ENCODE peak calls at places on chromosomes 4 and X, in four cellular contexts. One of them, this sample, is unnamed.

GRCh38 chr4:119692001-119692400 is 63.4 kb upstream of the PDE5A start:
- DNase-seq in IMR-90: peak
- DNase-seq in mesenchymal stem cell: peak
- DNase-seq in mesendoderm: no peak
- DNase-seq in this sample: no peak

GRCh38 chr4:66653937-66654336 is 891.4 kb downstream of the CENPC start:
- DNase-seq in IMR-90: no peak
- DNase-seq in mesenchymal stem cell: no peak
- DNase-seq in mesendoderm: no peak
- DNase-seq in this sample: no peak

GRCh38 chr4:59838236-59838635 is 1361.9 kb upstream of the ADGRL3 start:
- DNase-seq in IMR-90: no peak
- DNase-seq in mesendoderm: no peak
- DNase-seq in mesenchymal stem cell: no peak
- DNase-seq in this sample: no peak

GRCh38 chr4:107913283-107913899 is 18.0 kb upstream of the CYP2U1 start:
- DNase-seq in mesenchymal stem cell: peak
- DNase-seq in IMR-90: peak
- DNase-seq in mesendoderm: peak
- DNase-seq in this sample: peak

GRCh38 chr4:8344387-8344786 is 74.8 kb downstream of the HTRA3 start:
- DNase-seq in IMR-90: no peak
- DNase-seq in mesenchymal stem cell: no peak
- DNase-seq in mesendoderm: no peak
- DNase-seq in this sample: no peak

GRCh38 chrX:24231169-24231568 is 81.6 kb downstream of the ZFX start:
- DNase-seq in mesendoderm: no peak
- DNase-seq in IMR-90: peak
- DNase-seq in mesenchymal stem cell: peak
- DNase-seq in this sample: no peak

GRCh38 chr4:162408309-162408708 is 244.5 kb upstream of the FSTL5 start:
- DNase-seq in IMR-90: no peak
- DNase-seq in mesendoderm: no peak
- DNase-seq in mesenchymal stem cell: no peak
- DNase-seq in this sample: no peak

GRCh38 chrX:69538321-69538876 is 34.3 kb downstream of the NALF2 start:
- DNase-seq in mesenchymal stem cell: peak
- DNase-seq in mesendoderm: peak
- DNase-seq in IMR-90: peak
- DNase-seq in this sample: peak

GRCh38 chrX:150697641-150698040 is 4.4 kb downstream of the MTMR1 start:
- DNase-seq in mesendoderm: no peak
- DNase-seq in mesenchymal stem cell: no peak
- DNase-seq in IMR-90: no peak
- DNase-seq in this sample: no peak

GRCh38 chrX:85243761-85244410 is at the start of the genes SATL1 and ZNF711:
- DNase-seq in mesendoderm: peak
- DNase-seq in mesenchymal stem cell: peak
- DNase-seq in IMR-90: peak
- DNase-seq in this sample: peak

GRCh38 chr4:75843596-75843995 is 58.7 kb downstream of the PPEF2 start:
- DNase-seq in IMR-90: no peak
- DNase-seq in mesenchymal stem cell: no peak
- DNase-seq in mesendoderm: no peak
- DNase-seq in this sample: no peak

GRCh38 chrX:75781618-75782017 is 3.4 kb downstream of the MAGEE2 start:
- DNase-seq in mesendoderm: no peak
- DNase-seq in mesenchymal stem cell: no peak
- DNase-seq in IMR-90: no peak
- DNase-seq in this sample: peak

GRCh38 chr4:146458594-146458993 is 63.1 kb downstream of the SLC10A7 start:
- DNase-seq in mesendoderm: no peak
- DNase-seq in IMR-90: no peak
- DNase-seq in mesenchymal stem cell: no peak
- DNase-seq in this sample: no peak

DNA sequence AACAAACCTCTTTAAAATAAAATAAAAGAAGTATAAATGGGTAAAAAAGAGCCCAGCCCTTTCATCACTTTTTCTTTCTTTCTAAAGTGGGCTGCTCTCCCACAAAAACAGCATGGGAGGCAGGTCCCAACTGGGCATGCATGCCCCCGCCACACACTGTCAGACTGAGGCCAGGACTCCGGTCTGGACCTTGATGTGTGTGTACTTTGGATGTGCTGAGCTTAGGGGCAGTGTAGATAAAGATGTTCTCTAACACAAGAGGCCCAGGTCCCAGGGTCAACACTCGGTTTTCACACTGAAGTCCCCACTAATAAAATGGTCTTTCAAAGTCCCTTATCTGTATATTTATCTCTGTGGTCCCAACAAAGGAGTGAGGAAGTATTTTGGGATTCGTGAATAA is 44.4 kb downstream of the ADGRA3 start:
- DNase-seq in mesenchymal stem cell: no peak
- DNase-seq in IMR-90: no peak
- DNase-seq in mesendoderm: no peak
- DNase-seq in this sample: no peak
- H2BK120ac ChIP-seq in mesenchymal stem cell: no peak
- H2BK120ac ChIP-seq in IMR-90: no peak
- H2BK120ac ChIP-seq in mesendoderm: no peak
- H2BK120ac ChIP-seq in this sample: no peak

DNA sequence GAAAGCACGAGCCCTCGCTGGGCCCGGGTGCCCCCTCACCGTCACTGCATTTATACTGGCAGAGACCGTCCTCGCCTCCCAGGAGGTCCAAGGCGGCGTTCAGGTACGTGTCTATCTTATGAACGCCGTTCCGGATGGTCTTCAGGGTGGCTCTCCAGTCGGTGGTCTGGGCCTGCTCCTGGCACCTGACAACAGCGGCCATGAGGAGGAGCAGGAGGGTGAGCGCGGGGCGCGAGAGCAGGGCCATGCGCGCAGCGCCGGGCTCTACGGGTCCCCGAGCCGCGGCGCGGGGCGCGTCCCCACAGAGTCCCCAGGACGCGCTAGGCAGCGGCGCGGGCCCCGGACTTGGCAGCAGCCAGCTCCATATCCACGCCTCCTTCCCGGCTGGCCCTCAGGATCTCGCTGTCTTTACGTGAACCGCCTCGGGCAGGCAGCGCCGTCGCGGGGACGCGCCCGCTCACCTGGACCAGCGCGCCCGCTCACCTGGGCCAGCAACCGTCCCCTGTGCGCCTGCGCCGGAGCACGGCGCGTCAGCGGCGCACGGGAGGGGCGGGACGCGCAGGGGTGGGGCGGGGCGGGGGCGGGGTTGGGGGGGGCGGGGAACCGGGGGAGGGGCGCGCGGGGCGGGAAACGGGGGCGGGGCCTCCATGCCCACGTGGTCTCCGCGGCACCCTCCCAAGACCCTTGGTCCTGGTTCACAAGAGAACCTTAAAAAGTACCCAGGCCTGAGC is at the start of gene PLA2G12A:
- DNase-seq in mesenchymal stem cell: peak
- DNase-seq in IMR-90: peak
- DNase-seq in mesendoderm: peak
- DNase-seq in this sample: peak
- H3K23ac ChIP-seq in mesenchymal stem cell: no peak
- H3K23ac ChIP-seq in IMR-90: peak
- H3K23ac ChIP-seq in mesendoderm: no peak
- H3K23ac ChIP-seq in this sample: peak

GRCh38 chr4:38082424-38083374 is 122.5 kb downstream of the PTTG2 start:
- DNase-seq in mesendoderm: no peak
- DNase-seq in IMR-90: peak
- DNase-seq in mesenchymal stem cell: peak
- DNase-seq in this sample: no peak
- H2BK120ac ChIP-seq in mesendoderm: no peak
- H2BK120ac ChIP-seq in IMR-90: peak
- H2BK120ac ChIP-seq in mesenchymal stem cell: peak
- H2BK120ac ChIP-seq in this sample: no peak

GRCh38 chr4:173528378-173529321 is 1.4 kb downstream of the HAND2 start:
- DNase-seq in IMR-90: no peak
- DNase-seq in mesendoderm: peak
- DNase-seq in mesenchymal stem cell: peak
- DNase-seq in this sample: peak
- H3K23ac ChIP-seq in IMR-90: no peak
- H3K23ac ChIP-seq in mesendoderm: no peak
- H3K23ac ChIP-seq in mesenchymal stem cell: peak
- H3K23ac ChIP-seq in this sample: no peak

GRCh38 chr4:169941141-169941540 is 85.1 kb downstream of the MFAP3L start:
- DNase-seq in mesenchymal stem cell: no peak
- DNase-seq in mesendoderm: peak
- DNase-seq in IMR-90: no peak
- DNase-seq in this sample: no peak
- H2BK120ac ChIP-seq in mesenchymal stem cell: no peak
- H2BK120ac ChIP-seq in mesendoderm: no peak
- H2BK120ac ChIP-seq in IMR-90: no peak
- H2BK120ac ChIP-seq in this sample: no peak

DNA sequence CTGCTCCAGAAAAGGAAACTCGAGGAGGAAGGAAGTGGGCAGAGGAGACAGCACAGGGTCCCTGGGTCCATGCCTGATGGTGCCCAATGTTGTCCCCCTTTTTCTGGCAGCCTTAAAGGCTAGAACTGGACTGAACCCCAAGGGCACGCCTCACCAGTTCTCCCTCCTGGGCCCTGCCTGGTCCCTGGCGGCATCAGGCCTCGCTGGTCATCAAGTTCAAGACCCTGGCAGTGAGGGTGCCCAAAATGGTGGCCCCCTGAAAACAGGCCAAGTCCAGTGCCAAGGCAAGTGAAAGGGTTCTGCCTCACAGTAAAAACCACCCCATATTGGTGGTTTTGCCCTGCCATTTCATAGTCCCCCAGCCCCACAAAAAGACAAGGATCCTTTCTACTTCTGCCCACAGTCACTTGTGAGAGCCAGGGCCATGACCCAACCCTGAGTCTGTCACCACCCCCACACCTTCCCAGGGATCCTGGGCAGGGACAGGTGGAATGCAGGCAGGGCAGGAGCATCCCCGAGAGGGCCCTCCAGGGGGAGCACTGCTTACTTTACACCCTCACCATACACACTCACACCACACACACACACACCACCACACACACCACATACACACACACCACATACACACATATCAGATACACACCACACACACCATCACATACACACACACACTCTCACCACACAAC is 107.6 kb downstream of the DCTD start:
- DNase-seq in mesenchymal stem cell: no peak
- DNase-seq in mesendoderm: peak
- DNase-seq in IMR-90: no peak
- DNase-seq in this sample: no peak
- H3K23ac ChIP-seq in mesenchymal stem cell: no peak
- H3K23ac ChIP-seq in mesendoderm: no peak
- H3K23ac ChIP-seq in IMR-90: no peak
- H3K23ac ChIP-seq in this sample: peak

DNA sequence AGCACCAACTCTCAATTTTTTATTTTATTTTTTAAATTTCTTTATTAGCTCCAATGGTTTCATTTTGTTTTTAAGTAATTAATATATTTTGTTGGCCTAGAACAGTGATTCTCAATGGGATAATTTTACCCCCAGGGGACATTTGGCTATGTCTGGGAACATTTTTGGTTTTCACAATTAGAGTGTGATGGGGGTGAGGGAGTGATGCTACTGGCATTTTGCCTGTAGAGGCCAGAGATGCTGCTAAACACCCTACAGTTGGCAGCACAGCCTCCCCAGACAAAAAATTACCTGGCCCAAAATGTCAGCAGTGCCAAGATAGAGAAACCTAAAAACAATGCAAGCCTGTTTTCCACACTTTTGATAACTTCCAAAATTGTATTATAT is 64.6 kb downstream of the HHIP start:
- DNase-seq in mesendoderm: no peak
- DNase-seq in mesenchymal stem cell: no peak
- DNase-seq in IMR-90: no peak
- DNase-seq in this sample: no peak
- H2BK120ac ChIP-seq in mesendoderm: no peak
- H2BK120ac ChIP-seq in mesenchymal stem cell: no peak
- H2BK120ac ChIP-seq in IMR-90: peak
- H2BK120ac ChIP-seq in this sample: no peak